ENCODE peak calls at places on chromosomes 6 and 20, in seven cellular contexts. A is NCI-H2081, I is H7, Z is GM18507, C is lower lobe of right lung, S is Calu3, E is body of pancreas. R is an unnamed sample.

GRCh38 chr6:121305957-121306607 is 28.2 kb downstream of the TBC1D32 start:
- DNase-seq in A (no peak), I (no peak), Z (no peak), C (no peak), S (peak), E (no peak), R (peak)

GRCh38 chr6:81625216-81625615 is 127.3 kb downstream of the TENT5A start:
- DNase-seq in A (no peak), I (no peak), Z (no peak), C (no peak), S (no peak), E (no peak), R (no peak)

GRCh38 chr6:10000461-10000992 is 414.3 kb downstream of the TFAP2A start:
- DNase-seq in A (no peak), I (no peak), Z (no peak), C (no peak), S (no peak), E (no peak), R (no peak)

GRCh38 chr6:2999005-2999620 is 581 bp upstream of the NQO2 start:
- DNase-seq in A (no peak), I (peak), Z (no peak), C (peak), S (no peak), E (no peak), R (no peak)

GRCh38 chr20:38418509-38419204 is 16.5 kb downstream of the SNHG17 start:
- DNase-seq in A (no peak), I (no peak), Z (no peak), C (no peak), S (no peak), E (peak), R (peak)

GRCh38 chr6:41748542-41748941 is 1.3 kb upstream of the PGC start:
- DNase-seq in A (no peak), I (no peak), Z (no peak), C (no peak), S (no peak), E (no peak), R (no peak)

GRCh38 chr20:44349349-44349748 is 6.2 kb upstream of the HNF4A start:
- DNase-seq in A (no peak), I (no peak), Z (no peak), C (no peak), S (no peak), E (no peak), R (no peak)

GRCh38 chr6:155505560-155505959 is 49.9 kb upstream of the NOX3 start:
- DNase-seq in A (no peak), I (no peak), Z (no peak), C (no peak), S (no peak), E (no peak), R (no peak)

GRCh38 chr20:47546184-47547033 is 44.7 kb downstream of the NCOA3 start:
- DNase-seq in A (no peak), I (no peak), Z (no peak), C (no peak), S (no peak), E (no peak), R (no peak)

GRCh38 chr6:42766163-42766670 is 15.6 kb upstream of the BICRAL start:
- DNase-seq in A (no peak), I (no peak), Z (no peak), C (no peak), S (peak), E (no peak), R (no peak)

GRCh38 chr6:170184324-170184723 is 106.6 kb downstream of the DLL1 start:
- DNase-seq in A (no peak), I (no peak), Z (no peak), C (no peak), S (no peak), E (no peak), R (no peak)

GRCh38 chr6:1580109-1580508 is 29.6 kb upstream of the FOXC1 start:
- DNase-seq in A (no peak), I (no peak), Z (no peak), C (no peak), S (no peak), E (no peak), R (no peak)

GRCh38 chr6:156795825-156796224 is 18.6 kb downstream of the ARID1B start:
- DNase-seq in A (no peak), I (no peak), Z (no peak), C (no peak), S (no peak), E (peak), R (no peak)

GRCh38 chr6:169158182-169158573 is 95.5 kb downstream of the THBS2 start:
- DNase-seq in A (no peak), I (peak), Z (no peak), C (no peak), S (no peak), E (no peak), R (no peak)

GRCh38 chr6:63941747-63942470 is 306.3 kb downstream of the PHF3 start:
- DNase-seq in A (no peak), I (no peak), Z (no peak), C (no peak), S (no peak), E (no peak), R (no peak)

GRCh38 chr6:64683682-64684081 is 1023.3 kb downstream of the EYS start:
- DNase-seq in A (no peak), I (peak), Z (no peak), C (no peak), S (no peak), E (no peak), R (no peak)

GRCh38 chr6:14231546-14232280 is 114.1 kb downstream of the CD83 start:
- DNase-seq in A (no peak), I (no peak), Z (no peak), C (no peak), S (no peak), E (peak), R (no peak)

GRCh38 chr6:155387551-155387950 is 68.1 kb downstream of the NOX3 start:
- DNase-seq in A (no peak), I (no peak), Z (no peak), C (no peak), S (no peak), E (no peak), R (no peak)

GRCh38 chr6:38495922-38496635 is 143.7 kb downstream of the BTBD9 start:
- DNase-seq in A (no peak), I (no peak), Z (peak), C (no peak), S (no peak), E (no peak), R (no peak)

GRCh38 chr6:39173276-39173675 is 56.0 kb downstream of the KCNK5 start:
- DNase-seq in A (no peak), I (no peak), Z (no peak), C (no peak), S (no peak), E (no peak), R (no peak)

GRCh38 chr6:18260448-18261106 is 3.8 kb downstream of the DEK start:
- DNase-seq in A (no peak), I (no peak), Z (no peak), C (peak), S (peak), E (no peak), R (no peak)

R was measured in DMS 273 treated with DMSO at 0.1 percent for 48 hours.